ENCODE peak calls at places on chromosome 2, in seven cellular contexts. B, I, U, J, Q, M and S are unnamed samples.

GRCh38 chr2:188725981-188726380 is 248.2 kb upstream of the COL3A1 start:
- DNase-seq in B (no peak), I (no peak), U (no peak), J (no peak), Q (peak; percentile 66), M (peak; percentile 50), S (no peak)

GRCh38 chr2:189439342-189439741 is 1.9 kb upstream of the WDR75 start:
- DNase-seq in B (no peak), I (no peak), U (no peak), J (no peak), Q (no peak), M (no peak), S (no peak)

GRCh38 chr2:132448331-132448730 is 31.7 kb downstream of the GPR39 start:
- DNase-seq in B (no peak), I (no peak), U (no peak), J (no peak), Q (no peak), M (no peak), S (no peak)

GRCh38 chr2:171711351-171711750 is 24.1 kb downstream of the DYNC1I2 start:
- DNase-seq in B (no peak), I (no peak), U (no peak), J (no peak), Q (no peak), M (peak; percentile 24), S (no peak)

GRCh38 chr2:222743263-222743865 is 71.9 kb downstream of the MOGAT1 start:
- DNase-seq in B (no peak), I (no peak), U (peak; percentile 60), J (no peak), Q (no peak), M (no peak), S (peak; percentile 71)

GRCh38 chr2:105393373-105394055 is 5.3 kb downstream of the FHL2 start:
- DNase-seq in B (peak; percentile 9), I (no peak), U (peak; percentile 63), J (no peak), Q (peak; percentile 92), M (peak; percentile 86), S (no peak)

GRCh38 chr2:237931205-237931721 is 35.6 kb upstream of the UBE2F start:
- DNase-seq in B (no peak), I (no peak), U (no peak), J (no peak), Q (peak; percentile 18), M (peak; percentile 77), S (no peak)

GRCh38 chr2:177332992-177333388 is 59.6 kb upstream of the AGPS start:
- DNase-seq in B (no peak), I (no peak), U (no peak), J (no peak), Q (no peak), M (no peak), S (no peak)

GRCh38 chr2:950627-950992 is at the start of gene SNTG2:
- DNase-seq in B (no peak), I (no peak), U (no peak), J (peak; percentile 75), Q (no peak), M (peak; percentile 24), S (no peak)

GRCh38 chr2:67256892-67257291 is 140.2 kb upstream of the ETAA1 start:
- DNase-seq in B (no peak), I (no peak), U (no peak), J (no peak), Q (peak; percentile 63), M (peak; percentile 16), S (no peak)

GRCh38 chr2:24642351-24642750 is 150.8 kb downstream of the PTRHD1 start:
- DNase-seq in B (no peak), I (no peak), U (no peak), J (no peak), Q (no peak), M (no peak), S (no peak)

GRCh38 chr2:74010087-74010541 is 25.4 kb downstream of the TET3 start:
- DNase-seq in B (peak; percentile 98), I (no peak), U (no peak), J (no peak), Q (no peak), M (no peak), S (peak; percentile 91)

GRCh38 chr2:232502901-232503791 is 15.5 kb upstream of the ECEL1 start:
- DNase-seq in B (no peak), I (no peak), U (no peak), J (peak; percentile 48), Q (no peak), M (no peak), S (no peak)

GRCh38 chr2:48900321-48901014 is 144.9 kb upstream of the LHCGR start:
- DNase-seq in B (no peak), I (no peak), U (no peak), J (no peak), Q (no peak), M (peak; percentile 37), S (no peak)

GRCh38 chr2:173884403-173884802 is 80.8 kb downstream of the SP3 start:
- DNase-seq in B (no peak), I (peak; percentile 12), U (peak; percentile 68), J (peak; percentile 17), Q (no peak), M (peak; percentile 40), S (no peak)

GRCh38 chr2:147937744-147938349 is 82.7 kb downstream of the ORC4 start:
- DNase-seq in B (no peak), I (peak; percentile 1), U (no peak), J (no peak), Q (no peak), M (peak; percentile 43), S (no peak)